ENCODE peak calls at places on chromosomes 1 and 21, in six cellular contexts. T is K562, G is HCT116, I is H1, O is HepG2, M is GM12878. A is an unnamed sample.

GRCh38 chr1:9128161-9128519 is 762 bp downstream of the GPR157 start:
- DNase-seq in O (no peak), M (no peak), G (no peak), T (no peak), I (no peak), A (no peak)

GRCh38 chr1:221887091-221887746 is 145.3 kb upstream of the DUSP10 start:
- DNase-seq in O (peak), I (peak), T (peak), G (peak), M (no peak), A (peak)

GRCh38 chr1:35808376-35809155 is 750 bp downstream of the AGO4 start:
- DNase-seq in G (no peak), M (no peak), I (no peak), O (peak), T (peak), A (no peak)

GRCh38 chr1:173453982-173454381 is 23.2 kb upstream of the PRDX6 start:
- DNase-seq in T (no peak), O (no peak), M (no peak), G (no peak), I (no peak), A (no peak)

GRCh38 chr1:39129514-39129913 is 75.0 kb upstream of the MACF1 start:
- DNase-seq in G (no peak), M (no peak), O (no peak), T (no peak), I (no peak), A (no peak)

GRCh38 chr1:195851804-195852203 is 756.4 kb downstream of the KCNT2 start:
- DNase-seq in T (no peak), O (no peak), M (no peak), G (no peak), I (no peak), A (no peak)

GRCh38 chr21:41957991-41958766 is 4.4 kb upstream of the C2CD2 start:
- DNase-seq in I (no peak), O (peak), T (peak), M (no peak), G (peak), A (no peak)

GRCh38 chr1:171655215-171656116 is 3.0 kb upstream of the MYOC start:
- DNase-seq in T (peak), M (no peak), I (peak), G (peak), O (peak), A (peak)

GRCh38 chr1:62687421-62687902 is 724 bp downstream of the DOCK7 start:
- DNase-seq in M (no peak), I (no peak), T (no peak), O (peak), G (no peak), A (no peak)

GRCh38 chr21:26939532-26940181 is 27.2 kb downstream of the ADAMTS5 start:
- DNase-seq in M (no peak), O (no peak), I (no peak), G (no peak), T (no peak), A (no peak)

GRCh38 chr1:114597949-114598348 is 16.5 kb upstream of the BCAS2 start:
- DNase-seq in T (no peak), I (no peak), M (no peak), G (no peak), O (no peak), A (no peak)

GRCh38 chr1:1122981-1123480 is 7.1 kb upstream of the C1orf159 start:
- DNase-seq in O (peak), M (no peak), G (no peak), T (no peak), I (no peak), A (no peak)

GRCh38 chr1:1123581-1124507 is 8.0 kb upstream of the C1orf159 start:
- DNase-seq in T (no peak), I (no peak), G (no peak), M (no peak), O (no peak), A (no peak)

GRCh38 chr1:1120866-1121563 is 5.1 kb upstream of the C1orf159 start:
- DNase-seq in G (no peak), O (no peak), M (no peak), I (no peak), T (no peak), A (no peak)

GRCh38 chr1:1121611-1122077 is 5.8 kb upstream of the C1orf159 start:
- DNase-seq in T (no peak), M (no peak), O (no peak), G (no peak), I (no peak), A (no peak)

DNA sequence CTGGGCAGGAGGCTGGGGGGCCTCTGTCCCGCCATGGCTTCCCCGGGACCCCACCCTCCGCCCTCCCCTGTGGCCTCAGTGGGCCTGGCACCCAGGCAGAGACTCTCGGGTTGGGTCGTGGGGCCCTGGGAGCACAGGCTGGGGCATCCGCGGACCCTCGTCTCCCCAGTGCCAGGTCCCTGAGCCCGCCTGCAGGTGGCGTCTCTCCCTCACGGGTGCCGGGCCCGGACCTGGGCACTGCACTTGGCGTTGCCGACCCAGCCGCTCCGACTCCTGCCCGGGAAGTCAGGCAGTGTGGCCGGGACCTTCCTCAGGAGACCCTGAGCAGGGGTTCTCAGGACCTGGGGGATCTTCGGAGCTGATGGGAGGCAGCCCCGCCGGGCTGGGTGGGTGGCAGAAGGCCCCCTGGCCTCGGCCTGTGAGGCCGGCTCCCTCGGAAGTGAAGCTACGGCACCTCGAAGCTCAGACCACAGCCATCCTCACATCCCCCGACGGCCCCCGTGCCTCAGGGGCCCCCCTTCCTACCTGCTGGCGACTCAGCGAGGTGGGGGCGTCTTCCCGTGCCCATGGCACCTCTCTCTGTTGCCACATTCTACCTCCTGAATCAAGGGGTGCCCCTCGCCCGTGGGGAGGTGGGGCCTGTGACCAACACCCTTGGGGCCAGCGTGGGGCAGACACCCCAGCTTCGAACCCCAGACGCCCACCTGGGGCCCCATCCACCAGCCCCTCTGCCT is 6.4 kb upstream of the C1orf159 start:
- DNase-seq in O (peak), G (peak), M (no peak), T (peak), I (peak), A (peak)
- TF ChIP-seq ZNF274 in O (peak), G (no peak), M (no peak), T (no peak), I (no peak), A (no peak)

DNA sequence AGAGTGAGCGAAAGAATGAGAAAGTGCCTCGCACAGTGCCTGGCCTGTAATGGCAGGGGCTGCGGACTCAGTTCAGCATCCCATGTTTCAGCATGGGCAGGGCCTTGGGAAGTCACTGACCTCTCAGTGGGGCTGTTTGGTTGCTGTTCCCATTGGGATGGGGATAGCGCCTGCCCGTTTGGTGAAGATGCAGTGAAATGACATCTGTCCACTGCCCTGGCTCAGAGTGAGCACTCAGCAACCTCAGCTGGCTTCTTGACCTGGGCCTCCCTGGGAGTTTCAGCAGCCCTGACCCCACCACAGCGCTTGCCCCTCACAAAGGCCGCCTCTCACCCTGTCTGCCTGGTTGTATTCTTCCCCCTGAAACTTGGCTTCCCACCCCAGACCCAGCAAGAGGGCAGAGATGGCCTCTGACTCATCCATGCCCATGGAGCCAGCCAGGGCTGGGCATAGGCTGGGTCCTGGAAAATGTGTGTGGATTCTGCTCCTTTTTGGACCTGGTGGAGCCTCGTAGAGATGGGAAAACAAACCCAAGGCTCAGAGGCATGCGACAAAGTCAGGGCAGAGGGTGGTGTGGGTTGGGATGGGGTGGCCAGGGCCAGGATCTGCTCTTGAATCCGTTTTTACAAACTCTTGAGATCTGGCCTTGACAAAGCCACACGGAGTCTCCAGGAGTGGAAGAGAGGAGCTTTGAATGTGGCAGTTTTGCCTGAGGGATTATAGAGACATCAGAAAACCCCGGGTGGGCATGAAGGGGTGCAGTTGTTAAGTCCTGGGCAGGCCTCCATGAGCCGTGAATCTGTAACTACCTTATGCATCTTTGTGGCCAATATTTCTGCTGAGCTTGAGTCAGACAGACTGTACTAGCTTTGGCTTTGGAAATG is 1.2 kb downstream of the XKR8 start:
- DNase-seq in M (no peak), O (no peak), G (no peak), I (no peak), T (no peak), A (no peak)
- H3K4me3 ChIP-seq in M (peak), O (peak), G (peak), I (peak), T (no peak), A (peak)

DNA sequence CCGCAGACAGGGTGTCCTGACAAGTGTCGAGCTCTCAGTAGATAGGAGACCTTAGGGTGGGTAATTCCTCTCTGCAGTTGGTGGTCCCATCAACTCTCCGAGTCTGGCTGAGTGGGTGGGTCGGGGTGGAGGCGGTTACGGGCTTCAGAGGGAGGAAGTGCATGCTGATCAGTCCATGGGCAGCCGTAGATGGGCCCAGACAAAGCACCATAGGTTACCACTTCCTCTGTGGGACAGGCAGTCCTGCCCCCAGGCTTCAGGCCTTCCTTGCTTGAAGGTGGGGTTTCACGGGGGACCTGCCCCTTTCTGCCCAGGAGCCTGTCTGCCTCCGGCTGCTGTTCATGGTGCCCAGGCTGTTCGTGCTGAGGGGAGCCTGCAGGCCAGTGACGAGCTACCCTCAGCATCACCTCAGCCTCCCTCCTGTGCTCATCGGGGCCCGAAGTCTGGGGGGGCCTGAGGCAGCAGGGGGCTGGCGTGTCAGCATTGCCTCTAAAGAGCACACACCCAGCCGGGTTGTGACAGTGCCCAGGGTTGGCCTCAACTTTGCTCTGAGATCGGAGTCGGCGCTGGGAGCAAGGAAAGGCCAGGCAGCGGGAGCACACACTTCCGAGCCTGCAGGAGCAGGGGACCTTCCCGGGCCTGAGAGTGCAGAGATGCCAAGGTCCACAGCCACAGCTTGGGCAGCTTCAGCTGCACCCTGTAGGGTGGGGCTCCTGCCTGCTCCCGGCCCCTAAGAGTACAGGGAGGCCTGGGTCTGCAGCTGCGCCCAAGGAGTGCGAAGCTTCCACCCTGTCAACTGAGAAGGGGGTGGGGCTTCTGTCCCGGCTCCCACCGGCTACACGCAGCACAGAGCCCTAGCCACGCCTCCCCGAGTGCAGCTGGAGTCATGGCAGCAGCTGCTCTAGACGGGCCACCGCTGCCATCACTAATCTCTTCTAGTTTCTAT is 225.4 kb upstream of the NRIP1 start:
- DNase-seq in T (peak), O (peak), G (no peak), M (no peak), I (no peak), A (no peak)
- TF ChIP-seq ZNF274 in T (no peak), O (no peak), G (no peak), M (no peak), I (no peak), A (no peak)

GRCh38 chr1:32701421-32701911 is 1.1 kb downstream of the SYNC start:
- DNase-seq in I (no peak), M (no peak), O (no peak), T (no peak), G (no peak), A (no peak)
- H3K4me3 ChIP-seq in I (no peak), M (no peak), O (peak), T (no peak), G (no peak), A (no peak)